ENCODE peak calls at places on chromosomes 7 and 10, in nine cellular contexts. U is activated T-helper 1 cell treated with Interleukin-2 at 50 U/mL for 16 hours; J is CD8-positive, alpha-beta T cell; Y is stimulated activated CD4-positive, alpha-beta T cell treated with anti-CD3 and anti-CD28 coated beads, Interleukin-4, amount 100 ng/mL, for 48 hours; B is HT1080; Z is HEK293T; P is natural killer cell treated with Interleukin-12 subunit alpha and Interleukin-12 subunit beta and Interleukin-15 and Interleukin-18, amount 100 ng/mL, for 72 hours; S is A172; I is frontal cortex. A is an unnamed sample.

GRCh38 chr10:14056545-14057332 is 274.0 kb downstream of the FRMD4A start:
- DNase-seq in U (no peak), J (no peak), Y (no peak), B (no peak), Z (no peak), P (no peak), S (no peak), I (no peak), A (no peak)

GRCh38 chr10:127649642-127650041 is 87.3 kb upstream of the FOXI2 start:
- DNase-seq in U (no peak), J (no peak), Y (no peak), B (peak; percentile 50), Z (peak; percentile 42), P (no peak), S (peak; percentile 1), I (no peak), A (no peak)

GRCh38 chr10:101301111-101301731 is 52.7 kb upstream of the BTRC start:
- DNase-seq in U (no peak), J (no peak), Y (peak; percentile 26), B (peak; percentile 44), Z (peak; percentile 84), P (no peak), S (peak; percentile 67), I (no peak), A (no peak)

GRCh38 chr10:16886032-16886431 is 68.8 kb upstream of the RSU1 start:
- DNase-seq in U (no peak), J (no peak), Y (no peak), B (no peak), Z (no peak), P (no peak), S (no peak), I (no peak), A (no peak)

GRCh38 chr10:87771871-87772500 is 46.0 kb downstream of the ATAD1 start:
- DNase-seq in U (no peak), J (no peak), Y (no peak), B (peak; percentile 35), Z (peak; percentile 20), P (no peak), S (peak; percentile 32), I (peak; percentile 11), A (no peak)

GRCh38 chr7:55448526-55448925 is 83.4 kb downstream of the LANCL2 start:
- DNase-seq in U (no peak), J (no peak), Y (no peak), B (no peak), Z (no peak), P (no peak), S (no peak), I (no peak), A (no peak)

GRCh38 chr7:104341545-104341944 is 13.1 kb downstream of the LHFPL3 start:
- DNase-seq in U (no peak), J (no peak), Y (no peak), B (peak; percentile 2), Z (peak; percentile 33), P (no peak), S (no peak), I (no peak), A (no peak)

GRCh38 chr7:41685684-41686083 is 17.2 kb downstream of the INHBA start:
- DNase-seq in U (no peak), J (no peak), Y (no peak), B (peak; percentile 89), Z (no peak), P (no peak), S (peak; percentile 58), I (no peak), A (no peak)

GRCh38 chr10:96673318-96674099 is 46.8 kb downstream of the PIK3AP1 start:
- DNase-seq in U (no peak), J (no peak), Y (no peak), B (peak; percentile 17), Z (no peak), P (peak; percentile 84), S (peak; percentile 57), I (no peak), A (no peak)

GRCh38 chr7:134792968-134793367 is 13.5 kb downstream of the CALD1 start:
- DNase-seq in U (no peak), J (no peak), Y (no peak), B (no peak), Z (no peak), P (no peak), S (peak; percentile 55), I (no peak), A (no peak)

GRCh38 chr7:93894426-93894825 is 3.9 kb upstream of the TFPI2 start:
- DNase-seq in U (no peak), J (no peak), Y (no peak), B (no peak), Z (no peak), P (no peak), S (peak; percentile 16), I (no peak), A (no peak)

GRCh38 chr7:80661729-80662128 is 23.3 kb downstream of the CD36 start:
- DNase-seq in U (no peak), J (no peak), Y (no peak), B (no peak), Z (peak; percentile 6), P (no peak), S (no peak), I (no peak), A (no peak)

GRCh38 chr7:42475082-42475481 is 238.1 kb upstream of the GLI3 start:
- DNase-seq in U (no peak), J (no peak), Y (no peak), B (no peak), Z (no peak), P (no peak), S (no peak), I (no peak), A (no peak)

GRCh38 chr7:124033093-124033806 is 383 bp upstream of the TMEM229A start:
- DNase-seq in U (no peak), J (no peak), Y (no peak), B (no peak), Z (peak; percentile 44), P (no peak), S (no peak), I (peak; percentile 55), A (no peak)

GRCh38 chr7:19362099-19362498 is 216.9 kb upstream of the FERD3L start:
- DNase-seq in U (no peak), J (no peak), Y (no peak), B (peak; percentile 46), Z (no peak), P (no peak), S (peak; percentile 52), I (no peak), A (no peak)

GRCh38 chr10:20745556-20745955 is 151.6 kb downstream of the NEBL start:
- DNase-seq in U (no peak), J (no peak), Y (no peak), B (no peak), Z (no peak), P (no peak), S (no peak), I (no peak), A (no peak)

GRCh38 chr7:9681284-9681683 is 1247.9 kb downstream of the NXPH1 start:
- DNase-seq in U (no peak), J (no peak), Y (no peak), B (no peak), Z (no peak), P (no peak), S (no peak), I (no peak), A (no peak)

GRCh38 chr10:95441547-95441923 is 119.6 kb downstream of the SORBS1 start:
- DNase-seq in U (no peak), J (no peak), Y (no peak), B (no peak), Z (no peak), P (no peak), S (no peak), I (no peak), A (no peak)

GRCh38 chr7:46168671-46169383 is 247.8 kb upstream of the IGFBP3 start:
- DNase-seq in U (no peak), J (no peak), Y (no peak), B (peak; percentile 27), Z (no peak), P (no peak), S (no peak), I (no peak), A (no peak)

GRCh38 chr10:63744060-63744941 is 223.1 kb downstream of the REEP3 start:
- DNase-seq in U (no peak), J (no peak), Y (no peak), B (no peak), Z (no peak), P (no peak), S (no peak), I (no peak), A (no peak)

GRCh38 chr7:107213193-107213788 is 44.5 kb downstream of the HBP1 start:
- DNase-seq in U (no peak), J (no peak), Y (no peak), B (no peak), Z (no peak), P (no peak), S (no peak), I (no peak), A (no peak)

GRCh38 chr10:89120931-89121907 is 85.9 kb downstream of the CH25H start:
- DNase-seq in U (no peak), J (no peak), Y (no peak), B (no peak), Z (no peak), P (no peak), S (peak; percentile 14), I (no peak), A (no peak)

GRCh38 chr10:45422207-45422606 is 48.2 kb downstream of the ALOX5 start:
- DNase-seq in U (no peak), J (no peak), Y (no peak), B (no peak), Z (no peak), P (no peak), S (no peak), I (no peak), A (no peak)

GRCh38 chr7:39413866-39414668 is 152.1 kb upstream of the YAE1 start:
- DNase-seq in U (peak; percentile 5), J (no peak), Y (peak; percentile 39), B (peak; percentile 34), Z (peak; percentile 63), P (peak; percentile 76), S (peak; percentile 54), I (peak; percentile 27), A (peak; percentile 8)

GRCh38 chr10:61567729-61568128 is 95.0 kb upstream of the CABCOCO1 start:
- DNase-seq in U (no peak), J (no peak), Y (no peak), B (no peak), Z (no peak), P (no peak), S (no peak), I (no peak), A (no peak)

GRCh38 chr10:98790817-98791216 is 344.1 kb upstream of the HPS1 start:
- DNase-seq in U (no peak), J (no peak), Y (no peak), B (no peak), Z (peak; percentile 25), P (no peak), S (no peak), I (peak; percentile 22), A (no peak)

GRCh38 chr7:77837966-77838365 is 39.4 kb downstream of the PHTF2 start:
- DNase-seq in U (no peak), J (no peak), Y (no peak), B (no peak), Z (no peak), P (no peak), S (no peak), I (no peak), A (no peak)

GRCh38 chr7:115561341-115562110 is 469.0 kb downstream of the TFEC start:
- DNase-seq in U (no peak), J (no peak), Y (no peak), B (peak; percentile 65), Z (no peak), P (no peak), S (peak; percentile 75), I (no peak), A (no peak)

GRCh38 chr7:54680377-54681005 is 78.5 kb downstream of the SEC61G start:
- DNase-seq in U (no peak), J (no peak), Y (no peak), B (no peak), Z (no peak), P (no peak), S (no peak), I (no peak), A (no peak)

GRCh38 chr7:112362053-112362650 is 88.1 kb upstream of the IFRD1 start:
- DNase-seq in U (no peak), J (no peak), Y (no peak), B (no peak), Z (no peak), P (no peak), S (no peak), I (no peak), A (no peak)

GRCh38 chr7:3537210-3537875 is 236.3 kb downstream of the SDK1 start:
- DNase-seq in U (no peak), J (no peak), Y (no peak), B (peak; percentile 76), Z (no peak), P (no peak), S (peak; percentile 60), I (no peak), A (no peak)